ENCODE peak calls at places on chromosomes 4 and X, in four cellular contexts. R is H1, D is left lung, S is Calu3. X is an unnamed sample.

GRCh38 chr4:69054578-69055200 is 41.6 kb upstream of the UGT2B7 start:
- DNase-seq in R (no peak), D (no peak), S (peak; percentile 57), X (no peak)

GRCh38 chr4:10186228-10187214 is 69.9 kb upstream of the WDR1 start:
- DNase-seq in S (no peak), D (no peak), R (no peak), X (no peak)

GRCh38 chr4:97987019-97987648 is 156.1 kb downstream of the STPG2 start:
- DNase-seq in D (no peak), S (no peak), R (no peak), X (no peak)

GRCh38 chr4:52883183-52883621 is 21.1 kb downstream of the RASL11B start:
- DNase-seq in S (no peak), R (no peak), D (no peak), X (no peak)

GRCh38 chr4:150664935-150665334 is 83.0 kb downstream of the MAB21L2 start:
- DNase-seq in D (no peak), S (no peak), R (no peak), X (no peak)

GRCh38 chr4:140609548-140610425 is 41.0 kb upstream of the UCP1 start:
- DNase-seq in S (peak; percentile 1), R (no peak), D (no peak), X (no peak)

GRCh38 chrX:39487166-39488006 is 610.4 kb downstream of the BCOR start:
- DNase-seq in R (no peak), S (no peak), D (no peak), X (no peak)

GRCh38 chr4:3699261-3699660 is 66.9 kb upstream of the ADRA2C start:
- DNase-seq in R (no peak), D (no peak), S (no peak), X (no peak)

GRCh38 chr4:95095352-95095974 is 337.7 kb downstream of the BMPR1B start:
- DNase-seq in D (no peak), S (peak; percentile 44), R (no peak), X (peak; percentile 15)

GRCh38 chr4:19776021-19776459 is 475.7 kb upstream of the SLIT2 start:
- DNase-seq in R (peak; percentile 10), S (peak; percentile 47), D (no peak), X (no peak)

GRCh38 chrX:46627700-46628405 is 54.3 kb downstream of the CHST7 start:
- DNase-seq in S (no peak), D (no peak), R (no peak), X (no peak)

GRCh38 chr4:143286058-143286457 is 50.6 kb upstream of the GAB1 start:
- DNase-seq in S (no peak), R (no peak), D (no peak), X (no peak)

GRCh38 chrX:46294234-46294633 is 251.0 kb downstream of the ZNF674 start:
- DNase-seq in D (no peak), R (no peak), S (no peak), X (no peak)

GRCh38 chr4:153651041-153651960 is 32.8 kb upstream of the TLR2 start:
- DNase-seq in S (no peak), R (no peak), D (peak; percentile 82), X (no peak)

GRCh38 chr4:140755811-140756291 is 334 bp downstream of the TBC1D9 start:
- DNase-seq in R (no peak), S (peak; percentile 28), D (peak; percentile 57), X (peak; percentile 64)

GRCh38 chr4:978957-979701 is 5.8 kb upstream of the DGKQ start:
- DNase-seq in R (no peak), S (no peak), D (no peak), X (no peak)

GRCh38 chr4:71607780-71608673 is 175.9 kb downstream of the GC start:
- DNase-seq in R (no peak), S (no peak), D (no peak), X (no peak)

GRCh38 chrX:46180258-46180687 is 364.9 kb downstream of the ZNF674 start:
- DNase-seq in S (peak; percentile 48), D (peak; percentile 33), R (no peak), X (no peak)

GRCh38 chr4:8300832-8301231 is 31.3 kb downstream of the HTRA3 start:
- DNase-seq in R (no peak), S (no peak), D (no peak), X (no peak)

DNA sequence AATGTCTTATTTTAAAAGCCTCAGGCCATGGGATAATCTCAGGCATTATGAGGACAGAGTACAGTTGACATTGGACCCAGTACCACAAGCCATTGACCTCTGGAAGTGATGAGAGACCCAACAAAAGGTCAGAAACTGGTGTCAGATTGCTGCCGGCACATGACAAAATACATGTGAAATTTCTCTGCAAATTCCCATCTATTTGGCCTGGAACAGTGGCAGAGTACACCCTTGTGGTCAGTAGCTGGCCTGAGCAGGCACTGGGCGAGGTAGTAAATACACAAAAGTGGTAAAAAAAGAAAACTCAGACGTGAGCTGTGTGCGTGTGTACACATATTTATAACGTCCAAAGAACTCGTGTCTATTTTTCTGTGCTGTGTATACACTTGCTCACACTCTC is 155.5 kb downstream of the DHX15 start:
- DNase-seq in D (no peak), R (no peak), S (no peak), X (no peak)
- TF ChIP-seq CTCF in D (no peak), R (no peak), S (no peak), X (no peak)

GRCh38 chrX:15493118-15494082 is at the start of gene PIR:
- DNase-seq in S (peak; percentile 92), D (peak; percentile 90), R (peak; percentile 59), X (peak; percentile 75)
- TF ChIP-seq CTCF in S (no peak), D (no peak), R (peak; percentile 64), X (peak; percentile 26)

DNA sequence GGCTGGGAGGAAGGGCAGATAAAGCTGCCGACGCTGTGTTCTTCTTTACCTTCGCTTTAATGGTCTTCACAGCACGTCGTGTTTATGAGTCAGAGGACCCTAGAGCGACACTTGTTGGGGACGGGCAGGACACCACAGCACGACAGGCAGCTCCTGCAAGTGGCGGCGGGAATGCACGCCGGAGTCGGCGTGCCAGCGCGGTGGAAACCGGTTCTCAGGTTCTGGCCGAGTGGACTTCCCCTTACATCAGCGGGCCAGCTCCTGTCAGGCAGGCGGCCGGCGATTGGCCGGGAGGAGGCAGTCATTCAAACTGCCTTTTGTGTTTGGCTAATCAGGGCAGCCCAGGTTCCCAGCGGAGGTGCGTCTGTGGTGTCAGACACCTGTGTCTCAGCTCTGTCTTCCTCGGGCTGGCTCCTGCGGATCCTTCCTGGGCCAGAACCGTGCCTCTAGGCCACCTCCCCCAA is 150.9 kb downstream of the SHROOM3 start:
- DNase-seq in R (peak; percentile 64), D (peak; percentile 88), S (peak; percentile 89), X (peak; percentile 67)
- TF ChIP-seq CTCF in R (peak; percentile 50), D (no peak), S (no peak), X (peak; percentile 23)

DNA sequence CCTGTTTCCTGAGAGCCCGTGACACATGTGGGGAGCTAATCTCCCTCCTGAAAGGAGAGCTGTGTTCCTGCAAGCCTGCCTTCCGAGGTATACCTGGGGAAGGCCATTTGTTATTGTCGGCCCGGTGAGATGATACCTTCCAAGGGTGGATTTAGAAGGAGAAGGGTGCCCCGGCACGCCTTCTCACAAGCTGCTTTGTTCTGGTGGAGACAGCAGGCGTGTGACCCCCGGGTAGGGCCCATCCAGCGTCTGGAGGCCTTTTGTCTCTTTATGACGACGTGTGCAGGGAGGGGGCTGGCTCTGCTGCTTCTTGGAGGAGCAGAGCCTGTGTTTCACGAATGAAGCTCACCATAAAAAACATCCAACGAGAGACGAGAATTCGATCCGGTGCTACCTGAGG is 45.3 kb downstream of the SHOX start:
- DNase-seq in S (no peak), R (no peak), D (no peak), X (no peak)
- TF ChIP-seq CTCF in S (no peak), R (no peak), D (no peak), X (no peak)

GRCh38 chr4:16270654-16271328 is 44.5 kb upstream of the TAPT1 start:
- DNase-seq in R (no peak), S (no peak), D (no peak), X (peak; percentile 22)
- TF ChIP-seq CTCF in R (no peak), S (no peak), D (no peak), X (peak; percentile 41)

GRCh38 chr4:21507439-21507838 is 441.1 kb downstream of the KCNIP4 start:
- DNase-seq in R (no peak), D (no peak), S (no peak), X (no peak)
- TF ChIP-seq CTCF in R (no peak), D (no peak), S (no peak), X (peak; percentile 63)

GRCh38 chr4:108931926-108932325 is 169.1 kb upstream of the ETNPPL start:
- DNase-seq in R (no peak), D (no peak), S (no peak), X (no peak)

GRCh38 chr4:108933046-108933445 is 170.2 kb upstream of the ETNPPL start:
- DNase-seq in S (no peak), D (no peak), R (no peak), X (no peak)

GRCh38 chr4:108926058-108926457 is 163.2 kb upstream of the ETNPPL start:
- DNase-seq in R (no peak), S (no peak), D (no peak), X (no peak)

DNA sequence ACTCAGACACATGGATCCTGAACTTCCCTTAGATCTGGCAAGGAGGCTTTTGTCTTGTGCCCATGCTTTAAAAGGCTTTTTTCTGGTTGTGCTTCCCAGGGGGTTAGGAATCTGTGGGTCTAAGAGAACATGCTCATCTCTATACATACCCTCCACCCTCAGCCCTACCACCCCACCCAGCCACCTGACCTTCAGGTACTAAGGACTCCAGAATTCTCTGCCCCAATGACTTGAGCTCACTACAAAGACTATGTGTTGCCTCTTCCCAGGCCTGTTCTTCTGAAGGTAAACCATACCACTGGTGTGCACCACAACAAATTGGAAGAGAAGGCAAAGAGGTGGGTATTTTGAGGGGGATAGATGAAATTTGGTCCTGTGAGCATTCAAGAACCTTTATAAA is 167.3 kb upstream of the ETNPPL start:
- DNase-seq in D (no peak), R (no peak), S (no peak), X (no peak)
- TF ChIP-seq CTCF in D (no peak), R (no peak), S (no peak), X (no peak)

X was measured in endothelial cell.